ENCODE peak calls at places on chromosome 10, in ten cellular contexts. K, N, V, T, Y, H, D, E, S and J are unnamed samples.

GRCh38 chr10:59465089-59465488 is 102.7 kb upstream of the FAM13C start:
- DNase-seq in Y (no peak), T (no peak), S (no peak), D (peak), N (peak), E (no peak), V (no peak), K (no peak), H (peak), J (peak)

GRCh38 chr10:103584216-103585010 is 90.9 kb downstream of the NEURL1 start:
- DNase-seq in N (no peak), V (peak), S (no peak), T (peak), H (no peak), K (no peak), E (no peak), Y (peak), D (no peak), J (no peak)

GRCh38 chr10:24009736-24010135 is 199.2 kb upstream of the KIAA1217 start:
- DNase-seq in E (no peak), T (no peak), V (no peak), Y (no peak), N (no peak), D (no peak), K (no peak), H (no peak), S (no peak), J (no peak)

GRCh38 chr10:125562737-125563136 is 120.2 kb downstream of the TEX36 start:
- DNase-seq in T (no peak), K (no peak), Y (no peak), V (no peak), D (no peak), S (no peak), N (no peak), E (no peak), H (no peak), J (no peak)

GRCh38 chr10:14247650-14248258 is 83.0 kb downstream of the FRMD4A start:
- DNase-seq in N (no peak), H (no peak), T (peak), V (no peak), E (peak), D (no peak), Y (no peak), K (no peak), S (no peak), J (no peak)

GRCh38 chr10:1666147-1666546 is 71.2 kb downstream of the ADARB2 start:
- DNase-seq in S (no peak), H (no peak), V (no peak), N (no peak), D (no peak), T (no peak), K (no peak), E (no peak), Y (no peak), J (no peak)

GRCh38 chr10:14659626-14660196 is 115.0 kb downstream of the FAM107B start:
- DNase-seq in K (no peak), N (no peak), T (no peak), H (no peak), Y (peak), D (no peak), V (peak), E (no peak), S (no peak), J (no peak)

GRCh38 chr10:113681533-113682470 is 2.1 kb downstream of the CASP7 start:
- DNase-seq in Y (no peak), E (no peak), V (no peak), S (no peak), T (no peak), H (no peak), N (peak), K (no peak), D (no peak), J (no peak)

GRCh38 chr10:88198023-88198422 is 334.6 kb downstream of the PTEN start:
- DNase-seq in K (no peak), E (no peak), H (no peak), S (no peak), D (no peak), T (no peak), N (no peak), V (no peak), Y (no peak), J (no peak)

GRCh38 chr10:119537953-119538630 is 4.4 kb downstream of the RGS10 start:
- DNase-seq in V (no peak), H (no peak), S (no peak), D (no peak), K (no peak), T (no peak), E (no peak), Y (no peak), N (no peak), J (no peak)

GRCh38 chr10:119619215-119619614 is 22.5 kb upstream of the TIAL1 start:
- DNase-seq in E (no peak), N (no peak), V (no peak), S (no peak), K (no peak), T (peak), Y (no peak), D (no peak), H (no peak), J (no peak)

GRCh38 chr10:94963901-94964300 is 25.4 kb downstream of the CYP2C9 start:
- DNase-seq in K (no peak), D (peak), Y (peak), E (no peak), N (peak), H (peak), S (no peak), T (no peak), V (peak), J (peak)

GRCh38 chr10:122052702-122053101 is 63.7 kb downstream of the TACC2 start:
- DNase-seq in N (no peak), Y (no peak), H (peak), T (no peak), E (no peak), V (no peak), S (no peak), D (no peak), K (no peak), J (no peak)

GRCh38 chr10:6473430-6473829 is 106.6 kb downstream of the PRKCQ start:
- DNase-seq in H (no peak), T (no peak), E (no peak), S (no peak), D (no peak), Y (peak), K (no peak), N (no peak), V (peak), J (no peak)

GRCh38 chr10:102233997-102234396 is 7.3 kb downstream of the PITX3 start:
- DNase-seq in D (no peak), E (no peak), N (no peak), V (no peak), S (no peak), K (no peak), Y (no peak), H (no peak), T (no peak), J (no peak)

GRCh38 chr10:58873161-58873560 is 303.3 kb upstream of the PHYHIPL start:
- DNase-seq in T (no peak), E (no peak), D (no peak), V (no peak), Y (no peak), H (no peak), S (no peak), K (no peak), N (no peak), J (no peak)

GRCh38 chr10:31098091-31098490 is 66.4 kb upstream of the ZNF438 start:
- DNase-seq in D (no peak), K (no peak), Y (no peak), V (no peak), N (peak), T (no peak), S (no peak), H (no peak), E (no peak), J (no peak)

GRCh38 chr10:44958196-44958896 is 1.3 kb upstream of the RASSF4 start:
- DNase-seq in K (no peak), E (no peak), T (peak), V (no peak), D (peak), N (peak), H (peak), S (no peak), Y (no peak), J (no peak)

GRCh38 chr10:57786850-57787750 is 480.6 kb downstream of the IPMK start:
- DNase-seq in S (no peak), D (no peak), E (no peak), N (no peak), K (no peak), V (no peak), Y (no peak), H (no peak), T (no peak), J (no peak)

GRCh38 chr10:16712883-16713282 is 104.3 kb downstream of the RSU1 start:
- DNase-seq in S (no peak), D (no peak), H (no peak), Y (no peak), T (no peak), N (no peak), V (no peak), E (no peak), K (no peak), J (no peak)

GRCh38 chr10:1215862-1216575 is 159.8 kb downstream of the WDR37 start:
- DNase-seq in K (no peak), Y (no peak), V (no peak), S (no peak), T (no peak), N (no peak), E (no peak), H (no peak), D (no peak), J (no peak)

GRCh38 chr10:100826983-100827818 is 81.8 kb downstream of the PAX2 start:
- DNase-seq in E (no peak), Y (no peak), S (no peak), H (no peak), D (no peak), T (no peak), K (no peak), V (no peak), N (no peak), J (no peak)

GRCh38 chr10:70479161-70479531 is 579 bp downstream of the PALD1 start:
- DNase-seq in T (no peak), S (no peak), K (no peak), D (no peak), N (no peak), Y (peak), V (peak), E (no peak), H (no peak), J (no peak)
- TF ChIP-seq CTCF in T (peak), S (no peak), K (no peak), D (peak), N (no peak), Y (peak), V (peak), E (no peak), H (no peak), J (peak)

DNA sequence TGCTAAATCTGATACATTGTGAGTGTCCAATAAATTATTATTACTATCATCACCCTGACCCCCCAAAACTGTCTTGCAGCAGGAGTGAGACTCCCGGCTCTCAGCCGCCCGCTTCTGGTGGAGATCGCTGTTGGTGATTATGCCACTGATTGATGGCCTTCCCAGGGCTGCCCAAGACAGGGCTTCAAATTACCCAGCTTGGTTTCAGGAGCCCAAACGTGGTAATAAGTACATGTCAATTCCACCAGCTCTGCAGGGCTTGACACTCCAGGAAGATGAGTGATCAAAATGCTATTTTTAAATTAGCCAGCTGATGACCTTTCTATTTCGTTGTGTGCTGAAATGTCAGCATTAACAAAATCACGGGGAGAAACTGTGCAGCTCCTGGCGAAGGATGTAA is 446.6 kb downstream of the TCERG1L start:
- DNase-seq in V (no peak), D (no peak), N (no peak), Y (no peak), H (no peak), S (no peak), E (no peak), T (no peak), K (no peak), J (no peak)
- H3K4me3 ChIP-seq in V (no peak), D (no peak), N (no peak), Y (no peak), H (no peak), S (no peak), E (no peak), T (no peak), K (no peak), J (no peak)

GRCh38 chr10:129961274-129961839 is 2.7 kb downstream of the EBF3 start:
- DNase-seq in E (no peak), S (no peak), H (no peak), T (peak), D (no peak), K (no peak), V (no peak), Y (no peak), N (peak), J (no peak)
- TF ChIP-seq CTCF in E (no peak), S (no peak), H (no peak), T (no peak), D (no peak), K (no peak), V (no peak), Y (no peak), N (no peak), J (no peak)

GRCh38 chr10:73506491-73506890 is 10.7 kb upstream of the PPP3CB start:
- DNase-seq in K (no peak), E (no peak), S (no peak), Y (no peak), H (peak), D (no peak), V (no peak), N (no peak), T (no peak), J (no peak)
- H3K4me3 ChIP-seq in K (no peak), E (no peak), S (no peak), Y (no peak), H (no peak), D (no peak), V (no peak), N (no peak), T (no peak), J (no peak)

DNA sequence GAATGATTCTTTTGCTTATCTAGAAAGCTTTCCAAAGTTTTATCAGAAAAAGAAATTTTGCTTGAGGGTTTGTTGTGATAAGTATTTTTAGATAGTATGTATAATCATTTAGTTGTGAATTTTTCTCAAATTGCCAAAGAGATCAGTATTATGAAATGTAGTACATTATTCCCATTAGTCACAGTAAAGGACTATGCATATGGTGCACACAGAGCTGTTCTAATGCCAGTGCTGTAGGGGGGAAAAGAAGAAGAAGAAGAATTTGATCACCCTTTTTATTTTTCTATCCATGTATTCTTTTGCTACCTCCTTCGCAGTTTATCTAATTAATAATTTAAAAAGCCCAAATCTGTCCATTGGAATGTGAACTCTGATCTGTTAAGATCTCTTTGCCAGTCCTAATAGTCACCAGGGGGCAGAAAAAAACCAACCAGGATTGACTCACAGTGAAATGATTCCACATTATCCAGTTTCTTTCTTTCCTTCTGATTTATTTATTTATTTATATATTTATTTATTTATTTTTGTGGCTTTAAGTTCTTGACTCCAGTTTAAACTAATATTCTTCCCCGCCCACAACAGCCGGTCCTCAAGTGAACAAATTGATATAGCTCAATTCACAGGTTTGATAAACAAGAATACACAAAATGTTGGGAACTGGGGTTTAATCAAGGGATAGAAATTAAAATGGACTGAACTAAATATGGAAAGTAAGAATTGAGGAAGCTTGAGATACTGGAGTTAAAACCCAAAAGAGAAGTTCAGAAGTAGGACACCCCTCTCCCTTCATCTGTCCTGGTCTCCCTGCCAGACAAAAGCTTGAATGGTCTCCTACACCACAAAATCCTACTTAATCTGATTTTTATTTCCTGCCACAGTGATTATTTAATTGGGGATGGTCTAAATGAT is 4.9 kb downstream of the RBM20 start:
- DNase-seq in Y (no peak), S (no peak), N (no peak), T (no peak), H (peak), K (no peak), E (no peak), D (peak), V (no peak), J (no peak)
- TF ChIP-seq CTCF in Y (no peak), S (no peak), N (no peak), T (peak), H (no peak), K (no peak), E (no peak), D (peak), V (peak), J (peak)

GRCh38 chr10:92830478-92831389 is 17.6 kb upstream of the EXOC6 start:
- DNase-seq in S (no peak), E (no peak), Y (no peak), K (no peak), T (peak), D (no peak), N (no peak), H (no peak), V (peak), J (no peak)
- H3K4me3 ChIP-seq in S (no peak), E (peak), Y (no peak), K (no peak), T (peak), D (no peak), N (no peak), H (no peak), V (no peak), J (no peak)

DNA sequence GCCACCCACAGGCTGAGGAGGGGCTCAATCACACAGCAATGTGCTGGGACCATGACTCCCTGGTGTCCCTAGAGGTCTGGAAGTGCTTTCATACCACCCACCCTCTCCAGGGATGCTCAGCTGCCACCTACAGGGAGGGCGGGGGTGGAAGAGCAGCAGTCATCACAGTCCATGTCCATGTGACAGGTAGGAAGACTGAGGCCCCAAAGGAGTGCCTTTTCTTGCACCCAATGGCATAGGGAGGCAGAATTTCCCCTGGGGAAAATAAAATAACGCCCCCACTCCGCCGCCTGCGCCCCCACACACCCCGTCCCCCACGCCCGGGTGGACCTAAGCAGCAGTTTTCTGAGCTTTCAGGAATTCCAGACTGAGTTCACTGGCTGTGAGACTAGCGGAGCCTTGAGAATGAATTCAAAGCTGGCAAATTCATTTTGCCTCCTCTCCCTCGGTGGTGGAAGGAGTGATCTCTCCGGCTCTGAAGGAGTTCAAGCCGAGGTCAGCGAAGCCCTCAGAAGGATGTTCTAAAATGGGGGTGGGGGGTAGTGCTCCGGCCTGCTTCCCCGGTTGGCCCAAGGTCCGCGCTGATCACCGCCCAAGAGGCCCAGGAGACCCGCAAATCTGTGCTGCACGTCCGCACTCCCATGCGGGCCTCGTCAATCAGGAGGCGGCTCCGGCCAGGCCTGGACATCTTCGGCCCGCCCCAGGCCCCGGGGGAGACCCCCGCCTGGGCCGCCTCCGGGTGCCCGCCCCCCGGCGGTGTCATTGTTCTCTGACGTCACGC is 2.1 kb upstream of the ZMIZ1 start:
- DNase-seq in S (peak), E (no peak), Y (peak), V (no peak), N (peak), H (peak), K (no peak), D (no peak), T (no peak), J (no peak)
- TF ChIP-seq CTCF in S (no peak), E (peak), Y (peak), V (peak), N (peak), H (peak), K (peak), D (peak), T (peak), J (peak)

GRCh38 chr10:35377050-35377723 is 40.9 kb downstream of the CCNY start:
- DNase-seq in T (no peak), S (no peak), Y (no peak), K (no peak), D (no peak), N (no peak), V (no peak), H (no peak), E (no peak), J (no peak)

GRCh38 chr10:35382096-35382495 is 45.8 kb downstream of the CCNY start:
- DNase-seq in Y (no peak), T (no peak), D (no peak), N (no peak), H (no peak), E (no peak), S (no peak), K (no peak), V (no peak), J (no peak)

GRCh38 chr10:35375091-35375765 is 38.9 kb downstream of the CCNY start:
- DNase-seq in D (no peak), K (no peak), T (no peak), H (peak), Y (no peak), V (no peak), S (no peak), E (no peak), N (peak), J (no peak)

GRCh38 chr10:35379226-35380137 is 43.2 kb downstream of the CCNY start:
- DNase-seq in T (peak), N (peak), V (peak), H (peak), K (no peak), E (peak), Y (no peak), D (peak), S (peak), J (no peak)

GRCh38 chr10:35378547-35379210 is 42.4 kb downstream of the CCNY start:
- DNase-seq in N (peak), T (no peak), H (peak), S (no peak), E (no peak), Y (no peak), K (no peak), V (peak), D (peak), J (no peak)
- H3K4me3 ChIP-seq in N (peak), T (peak), H (no peak), S (no peak), E (peak), Y (no peak), K (no peak), V (peak), D (no peak), J (no peak)

GRCh38 chr10:86330778-86331763 is 35.5 kb downstream of the GRID1 start:
- DNase-seq in N (no peak), K (no peak), E (no peak), S (no peak), H (no peak), Y (no peak), D (no peak), T (no peak), V (no peak), J (no peak)
- TF ChIP-seq CTCF in N (no peak), K (no peak), E (no peak), S (no peak), H (no peak), Y (no peak), D (no peak), T (no peak), V (peak), J (no peak)